ENCODE peak calls at places on chromosomes 13 and 19, in six cellular contexts. One of them, this sample, is unnamed.

GRCh38 chr13:45349438-45349837 is 8.5 kb upstream of the TPT1 start:
- DNase-seq in IMR-90: peak
- DNase-seq in heart right ventricle: no peak
- DNase-seq in upper lobe of right lung: no peak
- DNase-seq in stomach: no peak
- DNase-seq in tibial artery: no peak
- DNase-seq in this sample: no peak

GRCh38 chr13:37966266-37966665 is 96.7 kb upstream of the TRPC4 start:
- DNase-seq in IMR-90: no peak
- DNase-seq in heart right ventricle: no peak
- DNase-seq in upper lobe of right lung: no peak
- DNase-seq in stomach: no peak
- DNase-seq in tibial artery: no peak
- DNase-seq in this sample: no peak

GRCh38 chr19:33147538-33147937 is 15.6 kb downstream of the WDR88 start:
- DNase-seq in IMR-90: no peak
- DNase-seq in heart right ventricle: no peak
- DNase-seq in upper lobe of right lung: no peak
- DNase-seq in stomach: no peak
- DNase-seq in tibial artery: no peak
- DNase-seq in this sample: no peak

GRCh38 chr13:20412761-20413355 is 112.8 kb downstream of the CRYL1 start:
- DNase-seq in IMR-90: peak
- DNase-seq in heart right ventricle: no peak
- DNase-seq in upper lobe of right lung: no peak
- DNase-seq in stomach: no peak
- DNase-seq in tibial artery: no peak
- DNase-seq in this sample: no peak

GRCh38 chr13:47179321-47179720 is 282.5 kb upstream of the HTR2A start:
- DNase-seq in IMR-90: no peak
- DNase-seq in heart right ventricle: no peak
- DNase-seq in upper lobe of right lung: no peak
- DNase-seq in stomach: no peak
- DNase-seq in tibial artery: no peak
- DNase-seq in this sample: no peak

GRCh38 chr13:105798541-105798940 is 736.9 kb downstream of the EFNB2 start:
- DNase-seq in IMR-90: no peak
- DNase-seq in heart right ventricle: no peak
- DNase-seq in upper lobe of right lung: no peak
- DNase-seq in stomach: no peak
- DNase-seq in tibial artery: no peak
- DNase-seq in this sample: no peak

GRCh38 chr13:55615080-55615479 is 1525.6 kb upstream of the PRR20A start:
- DNase-seq in IMR-90: no peak
- DNase-seq in heart right ventricle: no peak
- DNase-seq in upper lobe of right lung: no peak
- DNase-seq in stomach: no peak
- DNase-seq in tibial artery: no peak
- DNase-seq in this sample: no peak

GRCh38 chr19:53094749-53095575 is 8.3 kb downstream of the ZNF160 start:
- DNase-seq in IMR-90: no peak
- DNase-seq in heart right ventricle: no peak
- DNase-seq in upper lobe of right lung: no peak
- DNase-seq in stomach: no peak
- DNase-seq in tibial artery: no peak
- DNase-seq in this sample: no peak

GRCh38 chr13:68987585-68987984 is 1120.0 kb upstream of the ATXN8OS start:
- DNase-seq in IMR-90: no peak
- DNase-seq in heart right ventricle: no peak
- DNase-seq in upper lobe of right lung: no peak
- DNase-seq in stomach: no peak
- DNase-seq in tibial artery: no peak
- DNase-seq in this sample: no peak

GRCh38 chr19:16404396-16404795 is 67.4 kb downstream of the EPS15L1 start:
- DNase-seq in IMR-90: no peak
- DNase-seq in heart right ventricle: no peak
- DNase-seq in upper lobe of right lung: no peak
- DNase-seq in stomach: no peak
- DNase-seq in tibial artery: no peak
- DNase-seq in this sample: no peak

GRCh38 chr19:46221152-46221551 is 8.4 kb upstream of the IGFL1 start:
- DNase-seq in IMR-90: no peak
- DNase-seq in heart right ventricle: no peak
- DNase-seq in upper lobe of right lung: no peak
- DNase-seq in stomach: no peak
- DNase-seq in tibial artery: no peak
- DNase-seq in this sample: no peak

GRCh38 chr13:111662451-111662850 is 342.0 kb downstream of the TEX29 start:
- DNase-seq in IMR-90: no peak
- DNase-seq in heart right ventricle: no peak
- DNase-seq in upper lobe of right lung: no peak
- DNase-seq in stomach: no peak
- DNase-seq in tibial artery: no peak
- DNase-seq in this sample: no peak

GRCh38 chr19:46601318-46602224 is at the start of gene CALM3:
- DNase-seq in IMR-90: no peak
- DNase-seq in heart right ventricle: no peak
- DNase-seq in upper lobe of right lung: peak
- DNase-seq in stomach: no peak
- DNase-seq in tibial artery: no peak
- DNase-seq in this sample: no peak

GRCh38 chr13:112464720-112465119 is 88.6 kb downstream of the SPACA7 start:
- DNase-seq in IMR-90: no peak
- DNase-seq in heart right ventricle: no peak
- DNase-seq in upper lobe of right lung: peak
- DNase-seq in stomach: no peak
- DNase-seq in tibial artery: no peak
- DNase-seq in this sample: no peak

GRCh38 chr13:34708914-34709313 is 233.2 kb upstream of the NBEA start:
- DNase-seq in IMR-90: no peak
- DNase-seq in heart right ventricle: no peak
- DNase-seq in upper lobe of right lung: no peak
- DNase-seq in stomach: no peak
- DNase-seq in tibial artery: no peak
- DNase-seq in this sample: no peak

GRCh38 chr19:5826531-5827341 is 12.8 kb downstream of the FUT6 start:
- DNase-seq in IMR-90: no peak
- DNase-seq in heart right ventricle: peak
- DNase-seq in upper lobe of right lung: peak
- DNase-seq in stomach: peak
- DNase-seq in tibial artery: no peak
- DNase-seq in this sample: peak

GRCh38 chr13:100182894-100183490 is 94.1 kb downstream of the PCCA start:
- DNase-seq in IMR-90: no peak
- DNase-seq in heart right ventricle: no peak
- DNase-seq in upper lobe of right lung: no peak
- DNase-seq in stomach: no peak
- DNase-seq in tibial artery: no peak
- DNase-seq in this sample: no peak

GRCh38 chr13:112102243-112102642 is 35.3 kb downstream of the SOX1 start:
- DNase-seq in IMR-90: no peak
- DNase-seq in heart right ventricle: no peak
- DNase-seq in upper lobe of right lung: no peak
- DNase-seq in stomach: no peak
- DNase-seq in tibial artery: peak
- DNase-seq in this sample: no peak

GRCh38 chr13:26867451-26868067 is 107.0 kb upstream of the GPR12 start:
- DNase-seq in IMR-90: peak
- DNase-seq in heart right ventricle: no peak
- DNase-seq in upper lobe of right lung: no peak
- DNase-seq in stomach: no peak
- DNase-seq in tibial artery: no peak
- DNase-seq in this sample: no peak

GRCh38 chr13:110714798-110715394 is 1.4 kb downstream of the ING1 start:
- DNase-seq in IMR-90: peak
- DNase-seq in heart right ventricle: peak
- DNase-seq in upper lobe of right lung: peak
- DNase-seq in stomach: peak
- DNase-seq in tibial artery: peak
- DNase-seq in this sample: peak

GRCh38 chr19:16070366-16070990 is 5.8 kb upstream of the TPM4 start:
- DNase-seq in IMR-90: no peak
- DNase-seq in heart right ventricle: peak
- DNase-seq in upper lobe of right lung: peak
- DNase-seq in stomach: peak
- DNase-seq in tibial artery: peak
- DNase-seq in this sample: peak

GRCh38 chr19:29524912-29525870 is 603 bp upstream of the VSTM2B start:
- DNase-seq in IMR-90: no peak
- DNase-seq in heart right ventricle: no peak
- DNase-seq in upper lobe of right lung: peak
- DNase-seq in stomach: no peak
- DNase-seq in tibial artery: no peak
- DNase-seq in this sample: no peak

GRCh38 chr19:29525901-29526729 is at the start of gene VSTM2B:
- DNase-seq in IMR-90: no peak
- DNase-seq in heart right ventricle: no peak
- DNase-seq in upper lobe of right lung: peak
- DNase-seq in stomach: no peak
- DNase-seq in tibial artery: no peak
- DNase-seq in this sample: no peak

GRCh38 chr19:29528350-29528945 is 2.7 kb downstream of the VSTM2B start:
- DNase-seq in IMR-90: peak
- DNase-seq in heart right ventricle: peak
- DNase-seq in upper lobe of right lung: peak
- DNase-seq in stomach: no peak
- DNase-seq in tibial artery: no peak
- DNase-seq in this sample: peak

GRCh38 chr19:29527500-29528328 is 1.9 kb downstream of the VSTM2B start:
- DNase-seq in IMR-90: no peak
- DNase-seq in heart right ventricle: no peak
- DNase-seq in upper lobe of right lung: peak
- DNase-seq in stomach: no peak
- DNase-seq in tibial artery: no peak
- DNase-seq in this sample: no peak

GRCh38 chr19:29526730-29527499 is 1.1 kb downstream of the VSTM2B start:
- DNase-seq in IMR-90: no peak
- DNase-seq in heart right ventricle: no peak
- DNase-seq in upper lobe of right lung: peak
- DNase-seq in stomach: no peak
- DNase-seq in tibial artery: no peak
- DNase-seq in this sample: no peak
- TF ChIP-seq CTCF in IMR-90: no peak
- TF ChIP-seq CTCF in heart right ventricle: no peak
- TF ChIP-seq CTCF in upper lobe of right lung: no peak
- TF ChIP-seq CTCF in stomach: no peak
- TF ChIP-seq CTCF in tibial artery: no peak
- TF ChIP-seq CTCF in this sample: no peak

GRCh38 chr19:17512574-17512939 is 1.1 kb downstream of the PGLS start:
- DNase-seq in IMR-90: no peak
- DNase-seq in heart right ventricle: no peak
- DNase-seq in upper lobe of right lung: no peak
- DNase-seq in stomach: no peak
- DNase-seq in tibial artery: no peak
- DNase-seq in this sample: no peak

GRCh38 chr19:17513801-17514200 is 2.4 kb downstream of the PGLS start:
- DNase-seq in IMR-90: no peak
- DNase-seq in heart right ventricle: no peak
- DNase-seq in upper lobe of right lung: no peak
- DNase-seq in stomach: no peak
- DNase-seq in tibial artery: no peak
- DNase-seq in this sample: no peak

GRCh38 chr19:17510220-17510993 is 1.0 kb upstream of the PGLS start:
- DNase-seq in IMR-90: no peak
- DNase-seq in heart right ventricle: no peak
- DNase-seq in upper lobe of right lung: no peak
- DNase-seq in stomach: no peak
- DNase-seq in tibial artery: no peak
- DNase-seq in this sample: no peak

GRCh38 chr19:17515408-17516149 is 4.1 kb downstream of the PGLS start:
- DNase-seq in IMR-90: no peak
- DNase-seq in heart right ventricle: no peak
- DNase-seq in upper lobe of right lung: no peak
- DNase-seq in stomach: no peak
- DNase-seq in tibial artery: no peak
- DNase-seq in this sample: no peak

DNA sequence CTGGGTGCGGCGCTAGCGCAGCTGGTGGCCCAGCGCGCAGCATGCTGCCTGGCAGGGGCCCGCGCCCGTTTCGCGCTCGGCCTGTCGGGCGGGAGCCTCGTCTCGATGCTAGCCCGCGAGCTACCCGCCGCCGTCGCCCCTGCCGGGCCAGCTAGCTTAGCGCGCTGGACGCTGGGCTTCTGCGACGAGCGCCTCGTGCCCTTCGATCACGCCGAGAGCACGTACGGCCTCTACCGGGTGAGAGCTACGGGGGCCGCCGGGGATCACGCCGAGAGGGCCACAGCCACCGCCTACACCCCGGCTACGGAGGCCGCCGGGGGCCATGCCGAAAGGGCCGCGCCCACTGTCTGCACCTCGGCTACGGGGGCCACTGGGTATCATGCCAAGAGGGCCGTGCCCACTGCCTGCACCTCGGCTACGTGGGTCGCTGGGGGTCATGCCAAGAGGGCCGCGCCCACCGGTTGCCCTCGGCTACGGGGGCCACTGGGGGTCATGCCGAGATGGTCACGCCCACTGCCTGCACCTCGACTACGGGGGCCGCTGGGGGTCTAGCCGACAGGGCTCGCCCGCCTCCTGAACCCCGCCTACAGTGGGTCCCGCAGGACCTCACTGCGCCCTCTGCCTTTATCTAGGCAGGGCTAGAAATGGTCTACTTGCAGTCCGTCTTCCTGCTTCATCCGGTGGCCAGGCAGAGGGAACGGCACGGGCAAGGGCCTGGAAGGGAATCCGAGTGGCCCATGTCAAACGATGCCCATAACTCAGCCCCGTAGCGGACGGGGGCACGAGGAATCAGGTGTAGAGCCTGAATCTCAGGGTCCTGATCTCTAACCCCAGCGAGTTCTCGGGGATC is 500 bp downstream of the PGLS start:
- DNase-seq in IMR-90: peak
- DNase-seq in heart right ventricle: peak
- DNase-seq in upper lobe of right lung: peak
- DNase-seq in stomach: peak
- DNase-seq in tibial artery: peak
- DNase-seq in this sample: peak
- H3K27ac ChIP-seq in IMR-90: peak
- H3K27ac ChIP-seq in heart right ventricle: peak
- H3K27ac ChIP-seq in upper lobe of right lung: peak
- H3K27ac ChIP-seq in stomach: peak
- H3K27ac ChIP-seq in tibial artery: peak
- H3K27ac ChIP-seq in this sample: peak

DNA sequence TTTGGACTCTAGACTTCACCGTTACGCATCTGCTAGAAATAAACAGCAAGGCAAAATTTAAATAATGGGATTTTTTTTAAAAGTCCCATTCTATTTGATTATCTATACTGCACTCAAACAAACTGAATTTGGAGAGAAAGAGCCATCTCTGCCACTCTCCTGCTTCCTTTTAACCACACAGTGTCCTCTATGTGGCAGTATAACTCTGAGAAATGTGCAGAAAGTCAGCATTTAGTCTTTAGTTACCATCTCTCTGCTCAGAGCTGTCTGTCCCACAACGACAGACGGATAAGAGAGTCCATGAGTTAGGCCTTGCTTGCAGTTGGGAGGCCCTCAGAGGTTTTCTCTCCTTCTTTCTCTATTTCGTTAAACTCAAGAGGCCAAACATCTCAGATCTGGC is 21.2 kb downstream of the CCNA1 start:
- DNase-seq in IMR-90: peak
- DNase-seq in heart right ventricle: no peak
- DNase-seq in upper lobe of right lung: no peak
- DNase-seq in stomach: no peak
- DNase-seq in tibial artery: no peak
- DNase-seq in this sample: no peak
- TF ChIP-seq CTCF in IMR-90: peak
- TF ChIP-seq CTCF in heart right ventricle: no peak
- TF ChIP-seq CTCF in upper lobe of right lung: peak
- TF ChIP-seq CTCF in stomach: no peak
- TF ChIP-seq CTCF in tibial artery: no peak
- TF ChIP-seq CTCF in this sample: no peak

GRCh38 chr13:36001561-36001960 is 129.6 kb downstream of the DCLK1 start:
- DNase-seq in IMR-90: no peak
- DNase-seq in heart right ventricle: no peak
- DNase-seq in upper lobe of right lung: no peak
- DNase-seq in stomach: no peak
- DNase-seq in tibial artery: no peak
- DNase-seq in this sample: no peak
- H3K27ac ChIP-seq in IMR-90: no peak
- H3K27ac ChIP-seq in heart right ventricle: no peak
- H3K27ac ChIP-seq in upper lobe of right lung: no peak
- H3K27ac ChIP-seq in stomach: no peak
- H3K27ac ChIP-seq in tibial artery: no peak
- H3K27ac ChIP-seq in this sample: no peak